ENCODE peak calls at places on chromosomes 5 and 9, in nine cellular contexts. N, X, E, P, R, L, Y, D and S are unnamed samples.
A peak's percentile ranks its signal among the peaks of the same experiment; 100 is the strongest.

GRCh38 chr5:75466317-75466716 is 45.1 kb downstream of the CERT1 start:
- DNase-seq in D (no peak), R (no peak), P (no peak), N (no peak), X (no peak), E (no peak), Y (no peak), L (no peak), S (no peak)

GRCh38 chr9:84669008-84669292 is 579 bp upstream of the NTRK2 start:
- DNase-seq in L (no peak), E (no peak), X (no peak), P (no peak), D (no peak), Y (no peak), R (no peak), N (no peak), S (no peak)

GRCh38 chr9:126207256-126207655 is 119.4 kb upstream of the MVB12B start:
- DNase-seq in E (no peak), N (no peak), D (no peak), Y (no peak), R (no peak), P (no peak), L (no peak), X (no peak), S (no peak)

GRCh38 chr5:147567917-147568598 is 58.2 kb upstream of the DPYSL3 start:
- DNase-seq in D (no peak), X (peak; percentile 80), Y (no peak), N (no peak), P (no peak), E (no peak), R (no peak), L (no peak), S (no peak)

GRCh38 chr9:106613250-106613737 is 249.7 kb upstream of the ZNF462 start:
- DNase-seq in Y (no peak), D (peak; percentile 41), X (no peak), P (peak; percentile 63), R (no peak), L (no peak), N (no peak), E (peak; percentile 65), S (no peak)

GRCh38 chr9:132622144-132622543 is 39.7 kb downstream of the BARHL1 start:
- DNase-seq in P (peak; percentile 72), X (peak; percentile 58), D (no peak), Y (no peak), R (no peak), L (no peak), E (peak; percentile 34), N (no peak), S (no peak)

GRCh38 chr5:159764283-159764927 is 151.9 kb upstream of the ADRA1B start:
- DNase-seq in Y (no peak), D (no peak), E (no peak), L (no peak), X (peak; percentile 94), R (no peak), N (no peak), P (no peak), S (no peak)

GRCh38 chr9:6614489-6614888 is 31.0 kb downstream of the GLDC start:
- DNase-seq in Y (no peak), X (no peak), D (no peak), R (no peak), L (no peak), N (no peak), E (no peak), P (no peak), S (no peak)

GRCh38 chr5:80763211-80763610 is 108.4 kb upstream of the DHFR start:
- DNase-seq in D (no peak), R (no peak), N (no peak), L (no peak), P (no peak), E (no peak), X (no peak), Y (no peak), S (no peak)

GRCh38 chr5:136375920-136376319 is 10.6 kb upstream of the TRPC7 start:
- DNase-seq in L (no peak), E (no peak), R (no peak), P (no peak), X (no peak), D (no peak), Y (no peak), N (no peak), S (no peak)

GRCh38 chr5:158880514-158881001 is 219.2 kb downstream of the EBF1 start:
- DNase-seq in N (no peak), D (no peak), P (no peak), R (no peak), X (no peak), Y (no peak), L (no peak), E (no peak), S (no peak)

GRCh38 chr9:21482213-21482612 is at the start of gene IFNE:
- DNase-seq in E (no peak), N (no peak), D (no peak), R (no peak), Y (no peak), X (no peak), L (no peak), P (no peak), S (no peak)

GRCh38 chr9:4973246-4973645 is 11.8 kb upstream of the JAK2 start:
- DNase-seq in Y (no peak), L (no peak), R (no peak), N (no peak), D (no peak), P (no peak), X (peak; percentile 10), E (no peak), S (no peak)

GRCh38 chr9:110835404-110835803 is 166.8 kb downstream of the MUSK start:
- DNase-seq in D (no peak), Y (peak; percentile 43), P (no peak), X (peak; percentile 91), E (no peak), N (peak; percentile 3), R (no peak), L (no peak), S (no peak)

GRCh38 chr5:170301901-170302728 is 4.5 kb upstream of the LCP2 start:
- DNase-seq in X (no peak), N (no peak), L (no peak), Y (no peak), E (no peak), R (no peak), D (no peak), P (peak; percentile 21), S (no peak)

GRCh38 chr5:172696171-172696849 is 55.2 kb downstream of the NEURL1B start:
- DNase-seq in E (no peak), N (no peak), Y (no peak), D (peak; percentile 90), R (no peak), X (no peak), L (no peak), P (no peak), S (no peak)

DNA sequence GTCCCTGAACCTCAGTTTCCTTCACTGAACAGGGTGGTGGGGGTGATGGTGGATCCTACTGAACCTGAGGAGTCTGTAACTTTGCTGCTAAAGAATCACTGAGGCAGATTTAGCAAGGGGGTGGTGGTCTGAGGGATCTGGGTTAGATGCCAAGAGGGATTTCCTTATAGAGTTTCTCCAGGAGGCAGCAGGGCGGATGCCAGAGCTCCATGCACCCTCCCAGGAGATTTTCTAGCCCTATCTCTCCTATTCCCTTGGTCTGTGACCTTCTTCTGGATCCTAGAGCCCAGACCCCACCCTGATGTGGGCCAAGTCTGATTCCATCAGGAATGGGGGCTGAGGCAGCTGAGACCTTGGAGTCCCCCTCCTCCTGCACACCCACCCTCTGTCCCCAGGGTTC is 6.0 kb downstream of the PTGS1 start:
- DNase-seq in R (peak; percentile 30), E (peak; percentile 11), P (no peak), Y (no peak), X (no peak), D (no peak), L (no peak), N (no peak), S (no peak)
- H3K27ac ChIP-seq in R (peak overlapping the region; percentile 76), E (peak overlapping the region; percentile 82), P (no peak overlapping the region), Y (peak overlapping the region; percentile 74), X (peak overlapping the region; percentile 76), D (no peak overlapping the region), L (no peak overlapping the region), N (no peak overlapping the region), S (no peak overlapping the region)

GRCh38 chr9:124776952-124777645 is at the start of gene OLFML2A:
- DNase-seq in E (no peak), D (no peak), R (peak; percentile 40), X (no peak), L (peak; percentile 51), P (no peak), N (no peak), Y (peak; percentile 58), S (no peak)
- TF ChIP-seq POLR2A in E (no peak), D (peak; percentile 61), R (no peak), X (no peak), L (no peak), P (no peak), N (no peak), Y (peak; percentile 44), S (peak; percentile 40)

DNA sequence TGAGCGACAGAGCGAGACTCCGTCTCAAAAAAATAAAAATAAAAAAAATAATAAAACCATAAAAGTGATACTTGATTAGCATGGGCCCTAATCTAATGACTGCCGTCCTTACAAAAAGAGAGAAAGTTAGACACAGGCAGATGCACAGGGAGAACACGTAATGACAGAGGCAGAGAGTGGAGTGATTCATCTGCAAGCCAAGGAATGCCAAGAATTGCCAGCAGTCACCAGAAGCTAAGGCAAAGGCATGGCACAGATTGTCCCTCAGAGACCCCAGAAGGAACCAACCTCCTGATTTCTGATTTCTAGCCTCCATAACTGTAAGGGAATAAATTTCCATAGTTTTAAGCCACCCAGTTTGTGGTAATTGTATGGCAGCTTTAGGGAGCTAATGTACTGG is 79.6 kb upstream of the FREM1 start:
- DNase-seq in N (no peak), R (no peak), P (no peak), Y (no peak), E (no peak), X (no peak), L (no peak), D (no peak), S (no peak)
- H3K27ac ChIP-seq in N (no peak overlapping the region), R (no peak overlapping the region), P (no peak overlapping the region), Y (no peak overlapping the region), E (no peak overlapping the region), X (no peak overlapping the region), L (no peak overlapping the region), D (no peak overlapping the region), S (no peak overlapping the region)

DNA sequence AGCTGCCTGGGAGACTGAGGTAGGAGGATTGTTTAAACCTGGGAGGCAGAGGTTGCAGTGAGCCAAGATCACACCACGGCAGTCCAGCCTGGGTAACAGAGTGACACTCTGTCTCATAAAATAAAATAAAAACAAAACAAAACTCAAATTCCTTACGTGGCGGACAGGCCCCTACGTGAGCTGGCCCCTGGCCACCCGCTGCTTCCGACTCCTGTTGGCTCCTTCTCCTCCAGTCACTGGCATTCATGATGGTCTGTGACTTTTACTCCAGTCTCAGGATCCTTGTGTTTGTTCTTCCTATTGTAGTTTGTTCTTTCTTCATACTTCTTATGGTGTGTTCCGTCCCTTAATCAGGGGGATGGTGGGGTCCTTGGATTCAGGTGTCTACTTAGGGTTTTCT is 28.5 kb upstream of the ZFR start:
- DNase-seq in N (no peak), L (no peak), E (no peak), D (no peak), X (no peak), R (no peak), Y (no peak), P (no peak), S (no peak)
- TF ChIP-seq POLR2A in N (no peak), L (no peak), E (no peak), D (no peak), X (no peak), R (no peak), Y (no peak), P (no peak), S (no peak)